ENCODE peak calls at places on chromosomes 1 and 21, in five cellular contexts. One of them, this sample, is unnamed.

GRCh38 chr1:229998980-229999379 is 68.1 kb upstream of the GALNT2 start:
- DNase-seq in AG04449: no peak
- DNase-seq in iris pigment epithelial cell: no peak
- DNase-seq in M059J: no peak
- DNase-seq in HCT116: no peak
- DNase-seq in this sample: no peak

GRCh38 chr1:56311766-56312165 is 267.6 kb downstream of the PLPP3 start:
- DNase-seq in AG04449: no peak
- DNase-seq in M059J: no peak
- DNase-seq in iris pigment epithelial cell: no peak
- DNase-seq in HCT116: no peak
- DNase-seq in this sample: no peak

GRCh38 chr1:78424720-78425119 is 66.1 kb upstream of the PTGFR start:
- DNase-seq in HCT116: no peak
- DNase-seq in M059J: peak; percentile 53
- DNase-seq in AG04449: no peak
- DNase-seq in iris pigment epithelial cell: no peak
- DNase-seq in this sample: no peak

GRCh38 chr1:206699626-206700025 is 14.9 kb downstream of the MAPKAPK2 start:
- DNase-seq in iris pigment epithelial cell: peak; percentile 78
- DNase-seq in M059J: no peak
- DNase-seq in HCT116: no peak
- DNase-seq in AG04449: no peak
- DNase-seq in this sample: no peak

GRCh38 chr1:162179121-162179520 is 109.6 kb downstream of the NOS1AP start:
- DNase-seq in AG04449: no peak
- DNase-seq in M059J: no peak
- DNase-seq in HCT116: no peak
- DNase-seq in iris pigment epithelial cell: no peak
- DNase-seq in this sample: no peak

GRCh38 chr1:111672338-111672737 is 52.7 kb downstream of the RAP1A start:
- DNase-seq in AG04449: no peak
- DNase-seq in M059J: no peak
- DNase-seq in HCT116: no peak
- DNase-seq in iris pigment epithelial cell: no peak
- DNase-seq in this sample: no peak

GRCh38 chr1:187051618-187052232 is 223.0 kb downstream of the PLA2G4A start:
- DNase-seq in M059J: peak; percentile 51
- DNase-seq in AG04449: no peak
- DNase-seq in iris pigment epithelial cell: peak; percentile 57
- DNase-seq in HCT116: peak; percentile 59
- DNase-seq in this sample: peak; percentile 59

GRCh38 chr1:200628223-200628868 is 7.8 kb upstream of the KIF14 start:
- DNase-seq in AG04449: no peak
- DNase-seq in HCT116: no peak
- DNase-seq in iris pigment epithelial cell: no peak
- DNase-seq in M059J: no peak
- DNase-seq in this sample: no peak

GRCh38 chr21:41966872-41967621 is 13.2 kb upstream of the C2CD2 start:
- DNase-seq in M059J: no peak
- DNase-seq in iris pigment epithelial cell: no peak
- DNase-seq in AG04449: no peak
- DNase-seq in HCT116: no peak
- DNase-seq in this sample: no peak

GRCh38 chr21:45502006-45502345 is 40.3 kb downstream of the SLC19A1 start:
- DNase-seq in iris pigment epithelial cell: no peak
- DNase-seq in M059J: no peak
- DNase-seq in AG04449: no peak
- DNase-seq in HCT116: no peak
- DNase-seq in this sample: no peak

GRCh38 chr1:222634180-222635013 is 16.5 kb downstream of the MIA3 start:
- DNase-seq in M059J: peak; percentile 92
- DNase-seq in AG04449: peak; percentile 65
- DNase-seq in HCT116: peak; percentile 85
- DNase-seq in iris pigment epithelial cell: peak; percentile 87
- DNase-seq in this sample: peak; percentile 94

GRCh38 chr1:147717051-147717705 is 43.2 kb downstream of the GJA5 start:
- DNase-seq in iris pigment epithelial cell: no peak
- DNase-seq in AG04449: no peak
- DNase-seq in M059J: peak; percentile 58
- DNase-seq in HCT116: peak; percentile 78
- DNase-seq in this sample: no peak

GRCh38 chr1:201266774-201267173 is 16.5 kb upstream of the PKP1 start:
- DNase-seq in AG04449: peak; percentile 81
- DNase-seq in M059J: peak; percentile 77
- DNase-seq in HCT116: no peak
- DNase-seq in iris pigment epithelial cell: peak; percentile 90
- DNase-seq in this sample: peak; percentile 90

GRCh38 chr1:99527078-99527477 is 118.8 kb upstream of the PALMD start:
- DNase-seq in iris pigment epithelial cell: peak; percentile 23
- DNase-seq in AG04449: no peak
- DNase-seq in HCT116: no peak
- DNase-seq in M059J: peak; percentile 42
- DNase-seq in this sample: peak; percentile 12

GRCh38 chr1:183884512-183884911 is 79.6 kb downstream of the RGL1 start:
- DNase-seq in iris pigment epithelial cell: no peak
- DNase-seq in HCT116: no peak
- DNase-seq in M059J: no peak
- DNase-seq in AG04449: no peak
- DNase-seq in this sample: no peak

GRCh38 chr1:227788279-227789041 is 27.0 kb upstream of the PRSS38 start:
- DNase-seq in M059J: peak; percentile 57
- DNase-seq in iris pigment epithelial cell: peak; percentile 44
- DNase-seq in AG04449: no peak
- DNase-seq in HCT116: peak; percentile 38
- DNase-seq in this sample: peak; percentile 22

GRCh38 chr1:55938376-55938850 is 641.0 kb downstream of the PLPP3 start:
- DNase-seq in HCT116: no peak
- DNase-seq in M059J: peak; percentile 6
- DNase-seq in AG04449: no peak
- DNase-seq in iris pigment epithelial cell: no peak
- DNase-seq in this sample: no peak

GRCh38 chr1:37363535-37363934 is 110.8 kb upstream of the ZC3H12A start:
- DNase-seq in AG04449: no peak
- DNase-seq in iris pigment epithelial cell: no peak
- DNase-seq in HCT116: no peak
- DNase-seq in M059J: no peak
- DNase-seq in this sample: no peak

GRCh38 chr1:202155478-202156021 is 4.9 kb downstream of the PTPN7 start:
- DNase-seq in iris pigment epithelial cell: peak; percentile 28
- DNase-seq in M059J: peak; percentile 68
- DNase-seq in AG04449: no peak
- DNase-seq in HCT116: no peak
- DNase-seq in this sample: peak; percentile 45

GRCh38 chr1:44903261-44903660 is 60.2 kb upstream of the PTCH2 start:
- DNase-seq in M059J: no peak
- DNase-seq in HCT116: no peak
- DNase-seq in iris pigment epithelial cell: no peak
- DNase-seq in AG04449: no peak
- DNase-seq in this sample: no peak

GRCh38 chr1:100354971-100355394 is 2.7 kb downstream of the CDC14A start:
- DNase-seq in M059J: peak; percentile 78
- DNase-seq in HCT116: peak; percentile 51
- DNase-seq in AG04449: no peak
- DNase-seq in iris pigment epithelial cell: peak; percentile 62
- DNase-seq in this sample: no peak

GRCh38 chr1:212060632-212061472 is 25.3 kb downstream of the DTL start:
- DNase-seq in iris pigment epithelial cell: peak; percentile 7
- DNase-seq in AG04449: no peak
- DNase-seq in M059J: peak; percentile 81
- DNase-seq in HCT116: no peak
- DNase-seq in this sample: no peak

GRCh38 chr1:184160942-184161698 is 109.6 kb downstream of the TSEN15 start:
- DNase-seq in AG04449: peak; percentile 54
- DNase-seq in HCT116: no peak
- DNase-seq in M059J: peak; percentile 58
- DNase-seq in iris pigment epithelial cell: peak; percentile 75
- DNase-seq in this sample: no peak

GRCh38 chr1:44881011-44881632 is 38.1 kb upstream of the PTCH2 start:
- DNase-seq in HCT116: no peak
- DNase-seq in iris pigment epithelial cell: peak; percentile 86
- DNase-seq in AG04449: peak; percentile 59
- DNase-seq in M059J: peak; percentile 77
- DNase-seq in this sample: no peak

GRCh38 chr1:189775343-189775742 is 702.3 kb downstream of the BRINP3 start:
- DNase-seq in M059J: peak; percentile 17
- DNase-seq in iris pigment epithelial cell: peak; percentile 94
- DNase-seq in AG04449: peak; percentile 45
- DNase-seq in HCT116: no peak
- DNase-seq in this sample: no peak

GRCh38 chr1:91622586-91622985 is 121.9 kb downstream of the CDC7 start:
- DNase-seq in HCT116: no peak
- DNase-seq in M059J: no peak
- DNase-seq in iris pigment epithelial cell: no peak
- DNase-seq in AG04449: no peak
- DNase-seq in this sample: no peak

GRCh38 chr1:93908394-93909145 is 660 bp downstream of the GCLM start:
- DNase-seq in M059J: peak; percentile 56
- DNase-seq in iris pigment epithelial cell: peak; percentile 22
- DNase-seq in HCT116: no peak
- DNase-seq in AG04449: no peak
- DNase-seq in this sample: peak; percentile 14

GRCh38 chr1:167720965-167721616 is 691 bp upstream of the MPZL1 start:
- DNase-seq in HCT116: no peak
- DNase-seq in iris pigment epithelial cell: peak; percentile 63
- DNase-seq in M059J: peak; percentile 71
- DNase-seq in AG04449: no peak
- DNase-seq in this sample: peak; percentile 58

GRCh38 chr1:203166192-203166940 is 9.3 kb downstream of the MYBPH start:
- DNase-seq in M059J: peak; percentile 39
- DNase-seq in HCT116: no peak
- DNase-seq in AG04449: no peak
- DNase-seq in iris pigment epithelial cell: no peak
- DNase-seq in this sample: no peak

GRCh38 chr1:173243300-173243699 is 36.2 kb upstream of the TNFSF4 start:
- DNase-seq in AG04449: no peak
- DNase-seq in iris pigment epithelial cell: no peak
- DNase-seq in M059J: no peak
- DNase-seq in HCT116: no peak
- DNase-seq in this sample: no peak

GRCh38 chr1:28213315-28213714 is 19.5 kb downstream of the DNAJC8 start:
- DNase-seq in HCT116: no peak
- DNase-seq in AG04449: no peak
- DNase-seq in iris pigment epithelial cell: peak; percentile 29
- DNase-seq in M059J: no peak
- DNase-seq in this sample: no peak

GRCh38 chr1:183191833-183192232 is 5.8 kb downstream of the LAMC2 start:
- DNase-seq in AG04449: peak; percentile 71
- DNase-seq in HCT116: no peak
- DNase-seq in iris pigment epithelial cell: peak; percentile 95
- DNase-seq in M059J: peak; percentile 90
- DNase-seq in this sample: no peak

GRCh38 chr1:78370779-78371482 is 119.8 kb upstream of the PTGFR start:
- DNase-seq in HCT116: no peak
- DNase-seq in iris pigment epithelial cell: peak; percentile 96
- DNase-seq in AG04449: no peak
- DNase-seq in M059J: peak; percentile 88
- DNase-seq in this sample: no peak

GRCh38 chr1:11692899-11693590 is 1.5 kb downstream of the DRAXIN start:
- DNase-seq in M059J: peak; percentile 96
- DNase-seq in iris pigment epithelial cell: peak; percentile 70
- DNase-seq in AG04449: no peak
- DNase-seq in HCT116: peak; percentile 71
- DNase-seq in this sample: no peak

GRCh38 chr1:66519988-66520387 is 14.0 kb upstream of the SGIP1 start:
- DNase-seq in iris pigment epithelial cell: peak; percentile 47
- DNase-seq in HCT116: no peak
- DNase-seq in M059J: no peak
- DNase-seq in AG04449: no peak
- DNase-seq in this sample: peak; percentile 83